ENCODE peak calls at places on chromosomes 6 and 20, in six cellular contexts. U is A549, M is IMR-90, E is HepG2, Q is GM12878, J is K562. H is an unnamed sample.

GRCh38 chr20:31653573-31653972 is 15.9 kb downstream of the COX4I2 start:
- DNase-seq in U (no peak), M (no peak), E (no peak), Q (no peak), J (no peak), H (no peak)

GRCh38 chr6:32442977-32443552 is 3.4 kb downstream of the HLA-DRA start:
- DNase-seq in U (no peak), M (no peak), E (no peak), Q (no peak), J (no peak), H (no peak)

GRCh38 chr20:51767018-51767866 is 948 bp downstream of the ATP9A start:
- DNase-seq in U (peak; percentile 72), M (no peak), E (peak; percentile 83), Q (no peak), J (peak; percentile 50), H (peak; percentile 90)

GRCh38 chr6:158229823-158230222 is 61.7 kb downstream of the GTF2H5 start:
- DNase-seq in U (no peak), M (no peak), E (no peak), Q (no peak), J (no peak), H (no peak)

GRCh38 chr6:123338394-123338793 is 298.4 kb downstream of the TRDN start:
- DNase-seq in U (no peak), M (no peak), E (no peak), Q (no peak), J (no peak), H (no peak)

GRCh38 chr6:125008957-125009356 is 46.7 kb downstream of the RNF217 start:
- DNase-seq in U (no peak), M (no peak), E (no peak), Q (no peak), J (no peak), H (no peak)

GRCh38 chr6:113969888-113970807 is 800 bp downstream of the HDAC2 start:
- DNase-seq in U (no peak), M (peak; percentile 35), E (peak; percentile 48), Q (no peak), J (peak; percentile 65), H (peak; percentile 70)

GRCh38 chr6:106847116-106847515 is 127.4 kb downstream of the CD24 start:
- DNase-seq in U (no peak), M (no peak), E (no peak), Q (peak; percentile 31), J (peak; percentile 59), H (no peak)

GRCh38 chr20:31593221-31594001 is 11.7 kb upstream of the ID1 start:
- DNase-seq in U (peak; percentile 96), M (peak; percentile 89), E (peak; percentile 95), Q (no peak), J (peak; percentile 62), H (no peak)

GRCh38 chr6:53124131-53124800 is 24.4 kb downstream of the GCM1 start:
- DNase-seq in U (no peak), M (no peak), E (no peak), Q (no peak), J (no peak), H (no peak)

GRCh38 chr20:62363920-62364851 is 2.9 kb downstream of the LAMA5 start:
- DNase-seq in U (no peak), M (no peak), E (no peak), Q (no peak), J (no peak), H (no peak)

GRCh38 chr20:21526776-21527175 is 12.9 kb upstream of the NKX2-2 start:
- DNase-seq in U (no peak), M (no peak), E (no peak), Q (no peak), J (no peak), H (no peak)

GRCh38 chr6:30839666-30840065 is 44.7 kb upstream of the DDR1 start:
- DNase-seq in U (no peak), M (no peak), E (no peak), Q (no peak), J (no peak), H (no peak)

GRCh38 chr6:110075406-110075805 is 97.3 kb downstream of the GPR6 start:
- DNase-seq in U (no peak), M (no peak), E (no peak), Q (no peak), J (no peak), H (no peak)

GRCh38 chr6:117496383-117496990 is 14.0 kb downstream of the DCBLD1 start:
- DNase-seq in U (no peak), M (peak; percentile 90), E (no peak), Q (no peak), J (no peak), H (no peak)

GRCh38 chr6:1712451-1712850 is 102.7 kb downstream of the FOXC1 start:
- DNase-seq in U (no peak), M (no peak), E (peak; percentile 12), Q (no peak), J (no peak), H (no peak)

GRCh38 chr6:101268541-101268940 is 125.0 kb upstream of the GRIK2 start:
- DNase-seq in U (no peak), M (no peak), E (no peak), Q (no peak), J (no peak), H (no peak)

GRCh38 chr20:51331466-51331865 is 211.1 kb downstream of the NFATC2 start:
- DNase-seq in U (no peak), M (peak; percentile 46), E (no peak), Q (no peak), J (no peak), H (no peak)

GRCh38 chr6:121274896-121275295 is 59.4 kb downstream of the TBC1D32 start:
- DNase-seq in U (no peak), M (no peak), E (no peak), Q (no peak), J (no peak), H (no peak)

GRCh38 chr20:6818033-6818808 is 50.7 kb downstream of the BMP2 start:
- DNase-seq in U (no peak), M (no peak), E (no peak), Q (no peak), J (no peak), H (no peak)

GRCh38 chr6:48389146-48390043 is 278.4 kb upstream of the PTCHD4 start:
- DNase-seq in U (no peak), M (no peak), E (no peak), Q (no peak), J (no peak), H (no peak)

GRCh38 chr6:43812850-43813584 is 43.0 kb downstream of the VEGFA start:
- DNase-seq in U (no peak), M (peak; percentile 7), E (no peak), Q (peak; percentile 25), J (no peak), H (no peak)

GRCh38 chr6:157531169-157531985 is 150.4 kb downstream of the ZDHHC14 start:
- DNase-seq in U (no peak), M (no peak), E (peak; percentile 100), Q (no peak), J (no peak), H (no peak)

GRCh38 chr20:34713194-34713943 is 9.2 kb downstream of the TP53INP2 start:
- DNase-seq in U (peak; percentile 64), M (peak; percentile 100), E (peak; percentile 91), Q (peak; percentile 57), J (peak; percentile 75), H (peak; percentile 71)

GRCh38 chr20:25000268-25000801 is 7.8 kb upstream of the APMAP start:
- DNase-seq in U (peak; percentile 24), M (peak; percentile 44), E (no peak), Q (no peak), J (no peak), H (no peak)

DNA sequence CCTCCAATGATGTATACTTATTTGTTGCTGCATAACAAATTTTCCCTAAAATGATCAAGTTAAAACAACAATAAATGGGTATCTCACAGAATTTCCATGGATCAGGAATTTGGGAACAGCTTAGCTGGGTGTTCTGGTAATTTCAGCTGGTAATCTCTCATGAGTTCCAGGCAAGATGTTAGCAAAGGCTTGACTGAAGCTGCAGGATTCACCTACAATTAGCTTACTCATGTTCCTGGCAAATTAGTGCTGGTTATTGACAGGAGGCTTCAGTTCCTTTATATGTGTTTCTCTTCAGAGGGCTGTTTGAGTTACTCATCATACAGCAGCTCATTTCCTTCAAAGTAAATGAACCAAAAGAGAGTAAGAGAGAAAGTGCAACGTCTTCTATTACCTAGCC is 506.3 kb upstream of the IMPG1 start:
- DNase-seq in U (no peak), M (no peak), E (no peak), Q (no peak), J (no peak), H (no peak)
- TF ChIP-seq SMC3 in U (no peak), M (no peak), E (no peak), Q (no peak), J (no peak), H (no peak)

DNA sequence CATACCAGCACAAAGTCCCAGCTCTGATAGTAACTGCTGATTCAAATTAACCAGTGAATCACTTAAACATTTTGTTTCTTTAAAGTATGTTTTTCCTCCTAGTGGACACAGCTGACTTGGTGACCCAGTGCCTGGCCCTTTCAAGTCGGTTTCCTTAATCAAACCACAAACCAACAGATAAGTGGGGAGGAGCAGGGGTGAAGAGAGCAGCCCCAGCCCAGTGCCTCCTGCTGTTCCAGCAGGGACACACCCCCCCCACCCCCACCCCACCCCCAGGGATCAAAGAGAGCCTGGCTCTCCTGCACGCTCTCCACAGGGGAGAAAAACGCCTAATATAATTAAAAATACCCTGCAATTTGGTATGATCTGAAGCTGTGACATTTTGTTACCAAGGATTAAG is 55.4 kb upstream of the TBXT start:
- DNase-seq in U (no peak), M (no peak), E (no peak), Q (no peak), J (peak; percentile 72), H (no peak)
- TF ChIP-seq SMC3 in U (no peak), M (no peak), E (no peak), Q (no peak), J (no peak), H (no peak)

GRCh38 chr6:56863366-56863765 is 91.5 kb upstream of the BEND6 start:
- DNase-seq in U (peak; percentile 41), M (peak; percentile 89), E (peak; percentile 49), Q (no peak), J (no peak), H (no peak)
- TF ChIP-seq SMC3 in U (no peak), M (no peak), E (no peak), Q (no peak), J (no peak), H (no peak)

GRCh38 chr6:148347076-148348054 is 4.7 kb downstream of the SASH1 start:
- DNase-seq in U (no peak), M (no peak), E (no peak), Q (no peak), J (no peak), H (no peak)

GRCh38 chr6:148348335-148348734 is 5.7 kb downstream of the SASH1 start:
- DNase-seq in U (no peak), M (no peak), E (no peak), Q (no peak), J (no peak), H (no peak)

GRCh38 chr6:148348778-148349177 is 6.1 kb downstream of the SASH1 start:
- DNase-seq in U (no peak), M (no peak), E (no peak), Q (no peak), J (no peak), H (no peak)

GRCh38 chr6:148349466-148349865 is 6.8 kb downstream of the SASH1 start:
- DNase-seq in U (no peak), M (no peak), E (no peak), Q (no peak), J (no peak), H (no peak)

DNA sequence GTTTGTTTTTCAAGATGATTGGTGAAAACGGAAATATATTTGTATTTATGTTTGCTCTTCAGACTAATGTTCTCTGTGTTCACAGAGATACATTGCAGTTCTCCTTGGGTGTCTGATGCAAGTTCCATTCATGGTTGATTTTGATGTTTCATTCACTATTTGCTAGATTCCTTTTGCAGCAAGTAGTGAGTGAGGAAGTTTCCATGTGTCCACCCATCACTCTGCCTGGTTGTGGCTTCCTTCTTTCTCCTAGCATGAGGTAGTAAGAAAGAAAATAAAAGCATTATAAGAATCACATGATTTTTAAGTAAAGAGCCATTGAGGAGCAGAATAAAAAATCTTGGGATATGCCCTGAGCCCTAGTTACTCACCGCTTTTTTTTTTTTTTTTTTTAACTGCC is 8.6 kb downstream of the SASH1 start:
- DNase-seq in U (no peak), M (no peak), E (no peak), Q (no peak), J (no peak), H (no peak)
- TF ChIP-seq SMC3 in U (no peak), M (no peak), E (no peak), Q (no peak), J (no peak), H (no peak)

H was measured in SK-N-SH.